ENCODE peak calls at places on chromosomes 12 and 14, in six cellular contexts. Y, X, P, I, T and U are unnamed samples.

GRCh38 chr12:25958254-25959068 is at the start of gene RASSF8:
- DNase-seq in Y (peak), X (peak), P (peak), I (peak), T (peak), U (no peak)

GRCh38 chr12:117514016-117514415 is 152.6 kb upstream of the NOS1 start:
- DNase-seq in Y (no peak), X (peak), P (no peak), I (no peak), T (no peak), U (no peak)

GRCh38 chr12:76080729-76081415 is 3.6 kb downstream of the NAP1L1 start:
- DNase-seq in Y (no peak), X (no peak), P (peak), I (no peak), T (no peak), U (no peak)

GRCh38 chr12:27394676-27395075 is 51.9 kb upstream of the SMCO2 start:
- DNase-seq in Y (no peak), X (no peak), P (no peak), I (no peak), T (no peak), U (no peak)

GRCh38 chr14:69268223-69268622 is 8.3 kb downstream of the GALNT16 start:
- DNase-seq in Y (no peak), X (no peak), P (peak), I (no peak), T (no peak), U (no peak)

GRCh38 chr12:1932264-1932777 is 13.9 kb upstream of the CACNA2D4 start:
- DNase-seq in Y (no peak), X (peak), P (peak), I (peak), T (no peak), U (no peak)

GRCh38 chr14:81234268-81234667 is 13.5 kb upstream of the GTF2A1 start:
- DNase-seq in Y (no peak), X (no peak), P (no peak), I (no peak), T (no peak), U (no peak)

GRCh38 chr12:76890407-76891143 is 11.8 kb upstream of the CSRP2 start:
- DNase-seq in Y (no peak), X (no peak), P (no peak), I (no peak), T (no peak), U (no peak)

GRCh38 chr12:87270894-87271293 is 758.3 kb downstream of the C12orf50 start:
- DNase-seq in Y (no peak), X (no peak), P (peak), I (no peak), T (no peak), U (no peak)

GRCh38 chr12:3365416-3366385 is 125.3 kb upstream of the PRMT8 start:
- DNase-seq in Y (no peak), X (peak), P (peak), I (no peak), T (no peak), U (no peak)

GRCh38 chr12:53230971-53231858 is 794 bp downstream of the RARG start:
- DNase-seq in Y (no peak), X (no peak), P (peak), I (peak), T (no peak), U (no peak)

GRCh38 chr14:103391048-103391447 is 5.8 kb downstream of the MARK3 start:
- DNase-seq in Y (peak), X (peak), P (peak), I (no peak), T (peak), U (peak)

GRCh38 chr12:57767317-57767716 is 439 bp upstream of the CYP27B1 start:
- DNase-seq in Y (no peak), X (no peak), P (no peak), I (no peak), T (no peak), U (no peak)

GRCh38 chr12:124445121-124445718 is 122.2 kb downstream of the NCOR2 start:
- DNase-seq in Y (no peak), X (no peak), P (no peak), I (no peak), T (no peak), U (no peak)

GRCh38 chr12:40028296-40028695 is 77.6 kb downstream of the SLC2A13 start:
- DNase-seq in Y (no peak), X (no peak), P (no peak), I (no peak), T (no peak), U (no peak)

GRCh38 chr12:122182887-122183587 is at the start of gene LRRC43:
- DNase-seq in Y (no peak), X (no peak), P (peak), I (peak), T (peak), U (no peak)

GRCh38 chr12:91845365-91845764 is 300.3 kb downstream of the BTG1 start:
- DNase-seq in Y (no peak), X (no peak), P (no peak), I (no peak), T (no peak), U (no peak)

GRCh38 chr12:106112094-106112822 is 26.5 kb downstream of the NUAK1 start:
- DNase-seq in Y (no peak), X (no peak), P (peak), I (no peak), T (no peak), U (no peak)

GRCh38 chr14:93811611-93812010 is 23.3 kb upstream of the PRIMA1 start:
- DNase-seq in Y (no peak), X (no peak), P (no peak), I (no peak), T (no peak), U (no peak)

GRCh38 chr14:70697681-70698080 is 56.0 kb downstream of the TTC9 start:
- DNase-seq in Y (no peak), X (no peak), P (peak), I (no peak), T (no peak), U (no peak)

GRCh38 chr12:4829793-4830162 is 79.9 kb upstream of the KCNA1 start:
- DNase-seq in Y (no peak), X (no peak), P (no peak), I (no peak), T (no peak), U (no peak)

GRCh38 chr14:68784995-68785816 is 7.7 kb downstream of the ZFP36L1 start:
- DNase-seq in Y (no peak), X (no peak), P (peak), I (peak), T (peak), U (no peak)

GRCh38 chr12:86931714-86932113 is 675.5 kb upstream of the MGAT4C start:
- DNase-seq in Y (no peak), X (no peak), P (no peak), I (no peak), T (no peak), U (no peak)

GRCh38 chr14:73027546-73027945 is 640 bp upstream of the ZFYVE1 start:
- DNase-seq in Y (no peak), X (no peak), P (no peak), I (no peak), T (no peak), U (no peak)

GRCh38 chr12:95509300-95509699 is 35.3 kb downstream of the METAP2 start:
- DNase-seq in Y (no peak), X (no peak), P (no peak), I (no peak), T (no peak), U (no peak)

GRCh38 chr14:77318006-77318553 is 2.6 kb downstream of the POMT2 start:
- DNase-seq in Y (no peak), X (no peak), P (no peak), I (no peak), T (no peak), U (no peak)

GRCh38 chr12:90510948-90511347 is 444.0 kb downstream of the CCER1 start:
- DNase-seq in Y (no peak), X (no peak), P (peak), I (no peak), T (no peak), U (no peak)
- H3K4me3 ChIP-seq in Y (no peak), X (no peak), P (no peak), I (no peak), T (no peak), U (no peak)

GRCh38 chr12:100555722-100556121 is 17.8 kb upstream of the GAS2L3 start:
- DNase-seq in Y (no peak), X (no peak), P (peak), I (no peak), T (no peak), U (no peak)

GRCh38 chr12:100557357-100557756 is 16.1 kb upstream of the GAS2L3 start:
- DNase-seq in Y (no peak), X (no peak), P (no peak), I (no peak), T (no peak), U (no peak)

GRCh38 chr12:100553851-100554404 is 19.6 kb upstream of the GAS2L3 start:
- DNase-seq in Y (peak), X (no peak), P (peak), I (no peak), T (no peak), U (no peak)

DNA sequence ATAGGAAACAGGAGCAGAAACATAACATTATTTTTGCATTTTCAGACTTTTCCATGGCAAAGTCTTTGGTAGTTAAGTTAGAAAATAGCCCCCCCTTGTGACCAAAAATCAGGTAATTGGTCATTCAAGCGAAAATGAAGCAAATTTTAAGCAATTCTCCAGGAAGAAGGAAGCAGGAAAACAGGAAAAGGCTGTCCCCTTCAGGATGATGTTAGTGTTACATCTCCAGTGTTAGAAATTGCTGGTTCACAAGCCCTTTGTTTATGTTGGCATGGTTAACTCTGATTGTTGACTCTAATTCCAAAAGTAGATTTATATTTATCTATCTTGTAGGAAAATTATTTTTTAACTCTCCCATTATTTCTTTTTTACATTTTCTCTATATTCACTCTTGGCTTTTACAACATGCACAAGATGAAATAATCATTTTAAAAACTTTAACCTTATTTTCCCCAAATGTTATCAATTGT is 18.8 kb upstream of the GAS2L3 start:
- DNase-seq in Y (peak), X (peak), P (peak), I (no peak), T (peak), U (no peak)
- H3K27ac ChIP-seq in Y (no peak), X (no peak), P (no peak), I (no peak), T (no peak), U (no peak)

DNA sequence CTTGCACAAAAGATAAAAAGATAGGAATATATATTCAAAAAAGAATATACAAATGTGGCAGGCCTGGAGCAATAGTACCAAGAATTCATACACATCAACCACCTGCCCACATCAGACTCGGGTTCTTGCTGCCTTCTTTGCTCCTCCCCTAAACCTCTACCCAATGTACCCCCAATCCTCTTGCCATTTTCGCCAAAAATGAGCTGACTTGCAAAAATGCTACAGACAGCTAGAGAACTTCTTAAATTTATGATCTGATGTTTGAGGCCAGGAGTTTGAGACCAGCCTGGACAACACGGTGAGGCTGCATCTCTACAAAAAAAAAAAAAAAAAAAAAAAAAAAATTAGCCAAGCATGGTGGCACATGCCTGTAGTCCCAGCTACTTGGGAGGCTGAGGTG is 42.9 kb upstream of the SAV1 start:
- DNase-seq in Y (no peak), X (no peak), P (no peak), I (no peak), T (no peak), U (no peak)
- H3K4me3 ChIP-seq in Y (no peak), X (no peak), P (no peak), I (no peak), T (no peak), U (no peak)

GRCh38 chr12:120327593-120327992 is at the start of gene PLA2G1B:
- DNase-seq in Y (no peak), X (no peak), P (no peak), I (no peak), T (no peak), U (no peak)
- H3K27ac ChIP-seq in Y (no peak), X (no peak), P (no peak), I (no peak), T (no peak), U (no peak)

GRCh38 chr12:6202331-6202730 is 2.1 kb downstream of the CD9 start:
- DNase-seq in Y (no peak), X (no peak), P (no peak), I (no peak), T (no peak), U (no peak)
- H3K4me3 ChIP-seq in Y (peak), X (peak), P (no peak), I (peak), T (peak), U (no peak)

DNA sequence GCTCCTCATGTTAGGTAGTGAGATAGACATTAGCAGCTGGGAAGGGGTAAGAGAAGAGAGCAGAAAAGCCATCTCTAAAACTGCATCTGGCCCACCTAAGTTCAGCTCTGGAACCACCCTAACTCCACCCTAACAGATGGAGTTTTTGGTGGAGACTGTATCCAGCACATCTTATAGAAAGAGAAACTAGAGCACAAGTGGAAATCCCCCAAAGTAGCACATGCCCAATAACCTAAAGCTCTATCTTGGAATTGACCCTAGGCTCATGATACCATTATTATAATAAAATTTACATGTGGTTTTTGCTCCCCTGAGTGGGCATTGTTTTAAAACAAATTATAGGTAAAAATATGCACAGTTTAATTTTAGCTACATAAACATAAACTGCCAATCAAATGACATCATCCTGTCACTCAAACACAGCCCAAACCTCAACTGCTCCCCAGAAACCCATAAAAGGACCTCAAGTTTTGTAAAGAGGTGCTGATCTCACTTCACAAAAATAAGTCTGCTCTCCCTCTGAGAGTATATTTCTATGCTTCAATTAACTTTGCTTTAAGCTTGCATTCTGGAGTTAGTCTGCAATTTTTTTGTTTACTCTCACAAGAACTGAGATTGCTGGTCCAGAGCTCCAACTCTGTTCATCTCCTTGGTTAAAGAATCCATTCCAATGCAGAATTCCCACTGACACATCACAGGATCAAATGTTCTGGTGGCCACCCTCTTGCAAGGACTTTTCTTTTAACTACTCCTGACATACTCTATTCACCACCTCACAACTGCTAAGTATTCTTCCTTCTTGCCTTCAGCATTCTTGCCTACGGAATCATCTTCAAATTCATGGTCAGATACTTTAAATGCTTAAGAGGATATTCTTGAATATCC is 206.6 kb downstream of the PIK3C2G start:
- DNase-seq in Y (peak), X (no peak), P (no peak), I (no peak), T (no peak), U (no peak)
- H3K27ac ChIP-seq in Y (peak), X (no peak), P (peak), I (no peak), T (no peak), U (no peak)

GRCh38 chr12:51323966-51324895 is at the start of gene BIN2:
- DNase-seq in Y (peak), X (peak), P (no peak), I (peak), T (no peak), U (peak)
- H3K4me3 ChIP-seq in Y (peak), X (no peak), P (no peak), I (peak), T (no peak), U (peak)